ENCODE peak calls at places on chromosome 22, in nine cellular contexts. L is AG09319, Z is spleen, N is chondrocyte, F is fibroblast of lung, C is heart right ventricle, U is GM12878, V is stomach, X is AG04450. I is an unnamed sample.
A peak's percentile ranks its signal among the peaks of the same experiment; 100 is the strongest.

GRCh38 chr22:49413551-49413950 is 414.1 kb downstream of the BRD1 start:
- DNase-seq in C (no peak), Z (no peak), X (no peak), N (peak; percentile 53), L (no peak), V (no peak), F (no peak), U (no peak), I (no peak)

GRCh38 chr22:36246718-36247117 is 6.2 kb upstream of the APOL1 start:
- DNase-seq in N (no peak), C (no peak), X (no peak), V (no peak), U (no peak), Z (no peak), L (no peak), F (no peak), I (no peak)

GRCh38 chr22:36027960-36028645 is 521 bp downstream of the RBFOX2 start:
- DNase-seq in U (no peak), V (no peak), Z (peak; percentile 81), F (no peak), N (peak; percentile 92), L (no peak), C (no peak), X (no peak), I (peak; percentile 29)

GRCh38 chr22:35335936-35336781 is 36.5 kb downstream of the TOM1 start:
- DNase-seq in L (no peak), N (no peak), U (no peak), X (no peak), F (no peak), V (peak; percentile 79), Z (no peak), C (peak; percentile 70), I (no peak)

GRCh38 chr22:39809772-39810557 is 83.6 kb downstream of the ENTHD1 start:
- DNase-seq in L (no peak), F (no peak), C (no peak), Z (no peak), X (no peak), V (no peak), U (no peak), N (no peak), I (no peak)

GRCh38 chr22:50162391-50162956 is 8.1 kb upstream of the PANX2 start:
- DNase-seq in F (no peak), Z (no peak), N (no peak), X (no peak), V (no peak), C (no peak), L (no peak), U (no peak), I (no peak)

GRCh38 chr22:18056161-18056666 is 21.6 kb upstream of the PEX26 start:
- DNase-seq in C (no peak), L (peak; percentile 81), N (no peak), F (peak; percentile 82), V (no peak), Z (peak; percentile 84), U (no peak), X (no peak), I (no peak)

GRCh38 chr22:24486501-24486921 is 8.6 kb upstream of the UPB1 start:
- DNase-seq in U (no peak), F (peak; percentile 53), V (no peak), Z (no peak), N (no peak), X (no peak), L (no peak), C (no peak), I (peak; percentile 79)

GRCh38 chr22:49088801-49089791 is 738.6 kb downstream of the BRD1 start:
- DNase-seq in X (no peak), U (no peak), N (peak; percentile 76), F (no peak), V (no peak), L (no peak), Z (peak; percentile 64), C (no peak), I (no peak)

GRCh38 chr22:29150701-29151100 is 55.0 kb upstream of the EMID1 start:
- DNase-seq in N (peak; percentile 56), L (no peak), C (no peak), Z (peak; percentile 54), U (no peak), F (no peak), V (peak; percentile 7), X (no peak), I (no peak)

GRCh38 chr22:37016134-37016910 is 2.9 kb downstream of the TST start:
- DNase-seq in C (no peak), F (no peak), L (no peak), N (no peak), Z (no peak), X (no peak), V (peak; percentile 76), U (no peak), I (no peak)

GRCh38 chr22:50274311-50274710 is 4.1 kb upstream of the MAPK11 start:
- DNase-seq in V (peak; percentile 66), U (no peak), L (no peak), Z (no peak), C (peak; percentile 48), X (no peak), F (peak; percentile 74), N (no peak), I (peak; percentile 56)

GRCh38 chr22:34946339-34946985 is 119.5 kb upstream of the ISX start:
- DNase-seq in F (no peak), V (no peak), U (peak; percentile 20), N (no peak), C (no peak), X (no peak), Z (no peak), L (no peak), I (no peak)

GRCh38 chr22:31947296-31947695 is 3.0 kb downstream of the YWHAH start:
- DNase-seq in U (no peak), L (no peak), N (no peak), Z (no peak), X (no peak), C (no peak), F (no peak), V (no peak), I (peak; percentile 70)

GRCh38 chr22:24053481-24054226 is 42.5 kb downstream of the CABIN1 start:
- DNase-seq in N (no peak), V (no peak), C (no peak), U (peak; percentile 15), L (no peak), Z (no peak), X (no peak), F (no peak), I (peak; percentile 24)

GRCh38 chr22:42686756-42687491 is 33.7 kb downstream of the A4GALT start:
- DNase-seq in Z (no peak), C (no peak), U (no peak), V (no peak), N (no peak), F (no peak), L (no peak), X (no peak), I (no peak)

GRCh38 chr22:42688241-42688913 is 32.3 kb downstream of the A4GALT start:
- DNase-seq in F (peak; percentile 98), Z (no peak), V (peak; percentile 85), C (peak; percentile 86), U (no peak), X (peak; percentile 78), N (no peak), L (peak; percentile 95), I (peak; percentile 99)

GRCh38 chr22:42684462-42685195 is 35.4 kb upstream of the CYB5R3 start:
- DNase-seq in C (no peak), Z (no peak), U (no peak), F (peak; percentile 31), X (no peak), V (no peak), N (no peak), L (no peak), I (no peak)

GRCh38 chr22:42683599-42684283 is 34.5 kb upstream of the CYB5R3 start:
- DNase-seq in X (no peak), F (peak; percentile 57), N (no peak), U (no peak), L (peak; percentile 69), V (no peak), Z (no peak), C (peak; percentile 85), I (no peak)

GRCh38 chr22:42685941-42686666 is 34.6 kb downstream of the A4GALT start:
- DNase-seq in L (no peak), Z (no peak), F (peak; percentile 73), N (no peak), C (peak; percentile 81), V (peak; percentile 49), U (no peak), X (no peak), I (peak; percentile 57)
- TF ChIP-seq CTCF in L (no peak), Z (no peak), F (peak; percentile 21), N (no peak), C (no peak), V (no peak), U (no peak), X (no peak), I (no peak)

GRCh38 chr22:46295277-46295971 is 1.2 kb upstream of the GTSE1 start:
- DNase-seq in V (no peak), L (no peak), F (no peak), N (no peak), X (no peak), U (no peak), C (no peak), Z (no peak), I (no peak)

GRCh38 chr22:46294784-46295183 is 1.9 kb upstream of the GTSE1 start:
- DNase-seq in N (no peak), L (no peak), U (no peak), C (no peak), X (no peak), V (no peak), Z (peak; percentile 75), F (no peak), I (no peak)

GRCh38 chr22:46299101-46299500 is 2.4 kb downstream of the GTSE1 start:
- DNase-seq in Z (peak; percentile 68), C (no peak), X (no peak), V (no peak), L (no peak), N (no peak), F (no peak), U (no peak), I (no peak)

GRCh38 chr22:46297151-46297819 is 615 bp downstream of the GTSE1 start:
- DNase-seq in X (no peak), L (no peak), U (no peak), F (peak; percentile 9), N (peak; percentile 84), C (no peak), V (no peak), Z (no peak), I (peak; percentile 47)

GRCh38 chr22:46296257-46297150 is at the start of gene GTSE1:
- DNase-seq in F (peak; percentile 96), N (peak; percentile 99), L (peak; percentile 92), X (peak; percentile 92), V (peak; percentile 99), C (peak; percentile 99), U (peak; percentile 96), Z (peak; percentile 100), I (peak; percentile 98)
- TF ChIP-seq CTCF in F (no peak), N (peak; percentile 65), L (no peak), X (peak; percentile 10), V (peak; percentile 38), C (no peak), U (peak; percentile 59), Z (peak; percentile 46), I (no peak)

GRCh38 chr22:19756288-19757128 is 4.1 kb upstream of the TBX1 start:
- DNase-seq in L (no peak), C (peak; percentile 59), X (no peak), U (no peak), F (no peak), Z (peak; percentile 89), N (no peak), V (peak; percentile 79), I (peak; percentile 75)
- TF ChIP-seq CTCF in L (peak; percentile 40), C (peak; percentile 16), X (peak; percentile 40), U (peak; percentile 66), F (peak; percentile 30), Z (peak; percentile 60), N (peak; percentile 73), V (peak; percentile 58), I (peak; percentile 61)

GRCh38 chr22:38230108-38230825 is 28.5 kb downstream of the MAFF start:
- DNase-seq in X (no peak), L (no peak), Z (no peak), C (no peak), F (peak; percentile 47), V (peak; percentile 82), U (no peak), N (no peak), I (peak; percentile 85)
- TF ChIP-seq CTCF in X (peak; percentile 23), L (peak; percentile 22), Z (peak; percentile 36), C (no peak), F (peak; percentile 32), V (peak; percentile 74), U (peak; percentile 45), N (peak; percentile 59), I (peak; percentile 53)

I was measured in MCF 10A.